ENCODE peak calls at places on chromosomes 13 and 19, in nine cellular contexts. A, M, X, H, N, E, O, C and G are unnamed samples.
A peak's percentile ranks its signal among the peaks of the same experiment; 100 is the strongest.

GRCh38 chr13:59086147-59086546 is 1077.6 kb downstream of the DIAPH3 start:
- DNase-seq in A (no peak), M (no peak), X (no peak), H (no peak), N (no peak), E (no peak), O (no peak), C (no peak), G (no peak)

GRCh38 chr13:53631511-53631910 is 602.9 kb downstream of the OLFM4 start:
- DNase-seq in A (no peak), M (no peak), X (no peak), H (peak; percentile 20), N (no peak), E (no peak), O (no peak), C (no peak), G (no peak)

GRCh38 chr19:29942404-29943261 is 594 bp downstream of the URI1 start:
- DNase-seq in A (peak; percentile 89), M (peak; percentile 75), X (no peak), H (peak; percentile 71), N (peak; percentile 43), E (peak; percentile 77), O (no peak), C (no peak), G (peak; percentile 68)

GRCh38 chr13:47299316-47299715 is 402.5 kb upstream of the HTR2A start:
- DNase-seq in A (no peak), M (no peak), X (no peak), H (no peak), N (no peak), E (no peak), O (no peak), C (no peak), G (no peak)

GRCh38 chr13:30107536-30108136 is 199.7 kb downstream of the KATNAL1 start:
- DNase-seq in A (no peak), M (no peak), X (no peak), H (no peak), N (no peak), E (peak; percentile 17), O (no peak), C (peak; percentile 77), G (no peak)

GRCh38 chr19:4369888-4370260 is 26.5 kb downstream of the MPND start:
- DNase-seq in A (no peak), M (peak; percentile 74), X (no peak), H (peak; percentile 65), N (no peak), E (peak; percentile 76), O (no peak), C (no peak), G (peak; percentile 90)

GRCh38 chr19:21838646-21839045 is 2.7 kb upstream of the ZNF43 start:
- DNase-seq in A (no peak), M (no peak), X (no peak), H (no peak), N (no peak), E (no peak), O (no peak), C (no peak), G (no peak)

GRCh38 chr13:95254341-95254740 is 46.9 kb downstream of the ABCC4 start:
- DNase-seq in A (no peak), M (no peak), X (no peak), H (no peak), N (no peak), E (no peak), O (peak; percentile 56), C (no peak), G (no peak)

GRCh38 chr19:7901337-7901736 is 2.3 kb upstream of the MAP2K7 start:
- DNase-seq in A (no peak), M (no peak), X (no peak), H (no peak), N (no peak), E (no peak), O (no peak), C (no peak), G (no peak)

GRCh38 chr13:20828540-20829364 is 55.0 kb upstream of the EEF1AKMT1 start:
- DNase-seq in A (peak; percentile 27), M (no peak), X (no peak), H (peak; percentile 87), N (peak; percentile 38), E (peak; percentile 12), O (peak; percentile 26), C (no peak), G (no peak)

GRCh38 chr13:44350775-44351504 is 22.7 kb upstream of the SERP2 start:
- DNase-seq in A (peak; percentile 31), M (no peak), X (no peak), H (peak; percentile 11), N (no peak), E (no peak), O (no peak), C (no peak), G (no peak)

GRCh38 chr13:44351505-44351854 is 22.1 kb upstream of the SERP2 start:
- DNase-seq in A (no peak), M (no peak), X (no peak), H (no peak), N (no peak), E (no peak), O (no peak), C (no peak), G (no peak)

GRCh38 chr13:44347301-44347700 is 26.3 kb upstream of the SERP2 start:
- DNase-seq in A (no peak), M (no peak), X (no peak), H (no peak), N (no peak), E (no peak), O (no peak), C (no peak), G (no peak)

GRCh38 chr13:44346534-44346933 is 27.1 kb upstream of the SERP2 start:
- DNase-seq in A (no peak), M (no peak), X (no peak), H (no peak), N (no peak), E (no peak), O (no peak), C (no peak), G (no peak)

GRCh38 chr13:44347905-44348304 is 25.7 kb upstream of the SERP2 start:
- DNase-seq in A (peak; percentile 39), M (no peak), X (no peak), H (no peak), N (peak; percentile 46), E (no peak), O (no peak), C (no peak), G (no peak)
- TF ChIP-seq POLR2AphosphoS5 in A (peak; percentile 34), M (no peak), X (no peak), H (no peak), N (no peak), E (no peak), O (no peak), C (no peak), G (no peak)

GRCh38 chr19:41376998-41377365 is 649 bp downstream of the TMEM91 start:
- DNase-seq in A (no peak), M (no peak), X (no peak), H (no peak), N (no peak), E (no peak), O (no peak), C (no peak), G (no peak)

GRCh38 chr19:41371541-41371940 is 4.8 kb upstream of the TMEM91 start:
- DNase-seq in A (no peak), M (no peak), X (no peak), H (no peak), N (no peak), E (no peak), O (no peak), C (no peak), G (no peak)

GRCh38 chr19:41377977-41378707 is 1.8 kb downstream of the TMEM91 start:
- DNase-seq in A (peak; percentile 71), M (peak; percentile 68), X (no peak), H (peak; percentile 90), N (no peak), E (no peak), O (no peak), C (no peak), G (no peak)

GRCh38 chr19:41376241-41376997 is at the start of gene TMEM91:
- DNase-seq in A (peak; percentile 75), M (peak; percentile 85), X (no peak), H (peak; percentile 82), N (no peak), E (peak; percentile 35), O (no peak), C (no peak), G (peak; percentile 91)

GRCh38 chr19:41373993-41374392 is 2.3 kb upstream of the TMEM91 start:
- DNase-seq in A (peak; percentile 94), M (no peak), X (peak; percentile 89), H (no peak), N (no peak), E (peak; percentile 79), O (no peak), C (peak; percentile 91), G (peak; percentile 95)
- TF ChIP-seq POLR2AphosphoS5 in A (peak; percentile 88), M (no peak), X (peak; percentile 17), H (no peak), N (no peak), E (peak; percentile 52), O (no peak), C (peak; percentile 22), G (peak; percentile 22)

GRCh38 chr13:114042066-114042815 is 68.4 kb upstream of the C13orf46 start:
- DNase-seq in A (no peak), M (no peak), X (no peak), H (no peak), N (no peak), E (no peak), O (no peak), C (no peak), G (no peak)

GRCh38 chr13:114045113-114045735 is 71.3 kb upstream of the C13orf46 start:
- DNase-seq in A (no peak), M (no peak), X (no peak), H (no peak), N (no peak), E (no peak), O (no peak), C (no peak), G (no peak)

GRCh38 chr13:114044486-114044885 is 70.6 kb upstream of the C13orf46 start:
- DNase-seq in A (no peak), M (no peak), X (no peak), H (no peak), N (no peak), E (no peak), O (no peak), C (no peak), G (no peak)

GRCh38 chr13:114041493-114041892 is 67.6 kb upstream of the C13orf46 start:
- DNase-seq in A (no peak), M (no peak), X (no peak), H (no peak), N (no peak), E (no peak), O (no peak), C (no peak), G (no peak)

GRCh38 chr13:114043421-114044053 is 69.7 kb upstream of the C13orf46 start:
- DNase-seq in A (peak; percentile 83), M (no peak), X (no peak), H (peak; percentile 56), N (peak; percentile 52), E (peak; percentile 67), O (no peak), C (no peak), G (peak; percentile 77)
- TF ChIP-seq POLR2AphosphoS5 in A (no peak), M (no peak), X (peak; percentile 65), H (no peak), N (no peak), E (no peak), O (no peak), C (peak; percentile 18), G (peak; percentile 42)

DNA sequence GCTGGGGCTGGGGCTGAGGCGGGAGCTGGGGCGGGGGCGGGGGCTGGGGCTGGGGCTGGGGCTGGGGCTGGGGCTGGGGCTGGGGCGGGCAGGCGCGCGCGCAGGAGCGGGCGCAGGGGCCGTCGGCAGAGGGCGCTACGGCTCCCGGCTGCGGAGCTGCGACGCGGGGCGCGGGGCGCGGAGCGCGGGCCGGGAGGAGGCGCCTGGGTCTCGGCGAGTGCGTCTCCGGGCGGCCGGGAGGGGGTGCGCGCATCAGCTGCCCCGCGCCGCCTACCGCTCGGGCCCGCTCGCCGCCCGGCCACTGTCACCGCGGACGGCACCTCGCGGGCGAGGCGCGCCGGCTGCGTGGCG is 416 bp upstream of the MTUS2 start:
- DNase-seq in A (peak; percentile 85), M (peak; percentile 92), X (no peak), H (peak; percentile 86), N (peak; percentile 9), E (peak; percentile 28), O (no peak), C (no peak), G (peak; percentile 28)
- TF ChIP-seq POLR2AphosphoS5 in A (no peak), M (no peak), X (no peak), H (no peak), N (no peak), E (no peak), O (no peak), C (no peak), G (no peak)